ENCODE peak calls at places on chromosomes 12 and 14, in seven cellular contexts. T, Q, A, L, I, E and G are unnamed samples.
A peak's percentile ranks its signal among the peaks of the same experiment; 100 is the strongest.

GRCh38 chr12:104502662-104503061 is 45.9 kb downstream of the CHST11 start:
- DNase-seq in E (no peak), L (no peak), Q (no peak), T (no peak), I (no peak), A (no peak), G (no peak)

GRCh38 chr14:106562451-106562850 is 1036.1 kb downstream of the TMEM121 start:
- DNase-seq in I (no peak), T (no peak), L (no peak), Q (no peak), A (no peak), E (no peak), G (no peak)

GRCh38 chr12:60169904-60170303 is 574.1 kb downstream of the SLC16A7 start:
- DNase-seq in E (no peak), T (no peak), I (no peak), Q (no peak), L (no peak), A (no peak), G (no peak)

GRCh38 chr12:15256760-15257159 is 35.5 kb upstream of the RERG start:
- DNase-seq in E (no peak), Q (no peak), A (no peak), L (no peak), I (no peak), T (no peak), G (no peak)

GRCh38 chr12:76085159-76085868 is 829 bp upstream of the NAP1L1 start:
- DNase-seq in E (peak; percentile 16), A (no peak), Q (no peak), T (peak; percentile 69), I (no peak), L (peak; percentile 45), G (peak; percentile 63)

GRCh38 chr12:27193106-27193505 is 51.0 kb upstream of the STK38L start:
- DNase-seq in I (no peak), E (no peak), T (no peak), L (no peak), Q (no peak), A (no peak), G (no peak)

GRCh38 chr14:37602605-37603453 is 7.4 kb downstream of the TTC6 start:
- DNase-seq in I (peak; percentile 40), E (no peak), A (no peak), Q (no peak), L (no peak), T (no peak), G (no peak)

GRCh38 chr12:115017346-115017745 is 333.4 kb upstream of the TBX3 start:
- DNase-seq in I (no peak), T (no peak), L (no peak), Q (no peak), A (no peak), E (no peak), G (no peak)

GRCh38 chr14:73723799-73724621 is 9.8 kb upstream of the PNMA1 start:
- DNase-seq in E (no peak), Q (peak; percentile 70), L (no peak), I (no peak), A (no peak), T (peak; percentile 97), G (peak; percentile 96)